ENCODE peak calls at places on chromosomes 2 and 18, in eight cellular contexts. R, M, W, V, B, X, Q and Z are unnamed samples.

GRCh38 chr2:233912799-233913423 is 4.3 kb upstream of the TRPM8 start:
- DNase-seq in R (peak), M (no peak), W (peak), V (peak), B (no peak), X (peak), Q (no peak), Z (peak)

GRCh38 chr18:5518899-5519371 is 24.9 kb downstream of the EPB41L3 start:
- DNase-seq in R (no peak), M (no peak), W (no peak), V (no peak), B (no peak), X (no peak), Q (no peak), Z (no peak)

GRCh38 chr2:101718993-101719571 is 21.6 kb downstream of the MAP4K4 start:
- DNase-seq in R (no peak), M (no peak), W (no peak), V (no peak), B (no peak), X (peak), Q (no peak), Z (no peak)

GRCh38 chr2:219207884-219208740 is 1.5 kb downstream of the ZFAND2B start:
- DNase-seq in R (no peak), M (no peak), W (no peak), V (no peak), B (peak), X (no peak), Q (no peak), Z (peak)

GRCh38 chr2:206218792-206219509 is 55.5 kb upstream of the ZDBF2 start:
- DNase-seq in R (no peak), M (no peak), W (no peak), V (no peak), B (no peak), X (no peak), Q (no peak), Z (no peak)

GRCh38 chr18:36934884-36935283 is 106.0 kb downstream of the KIAA1328 start:
- DNase-seq in R (no peak), M (no peak), W (no peak), V (no peak), B (no peak), X (no peak), Q (no peak), Z (no peak)

GRCh38 chr2:84165256-84165655 is 293.8 kb downstream of the SUCLG1 start:
- DNase-seq in R (no peak), M (no peak), W (no peak), V (no peak), B (no peak), X (no peak), Q (no peak), Z (no peak)

GRCh38 chr2:44707945-44708645 is 233.4 kb upstream of the SIX3 start:
- DNase-seq in R (no peak), M (no peak), W (no peak), V (no peak), B (no peak), X (peak), Q (no peak), Z (no peak)